ENCODE peak calls at places on chromosomes 13 and 19, in five cellular contexts. Y, J, Z, T and S are unnamed samples.
A peak's percentile ranks its signal among the peaks of the same experiment; 100 is the strongest.

GRCh38 chr19:51086153-51086850 is 3.6 kb upstream of the KLK14 start:
- DNase-seq in Y (no peak), J (no peak), Z (no peak), T (no peak), S (no peak)

GRCh38 chr19:31448221-31448657 is 99.0 kb upstream of the TSHZ3 start:
- DNase-seq in Y (peak; percentile 32), J (no peak), Z (no peak), T (no peak), S (no peak)

GRCh38 chr19:10654610-10655456 is 687 bp downstream of the ILF3 start:
- DNase-seq in Y (peak; percentile 37), J (peak; percentile 95), Z (peak; percentile 47), T (peak; percentile 72), S (peak; percentile 34)

GRCh38 chr19:40441719-40442253 is 2.3 kb downstream of the SERTAD3 start:
- DNase-seq in Y (no peak), J (no peak), Z (no peak), T (no peak), S (no peak)

GRCh38 chr13:92390217-92390616 is 836.4 kb upstream of the GPC6 start:
- DNase-seq in Y (no peak), J (no peak), Z (no peak), T (no peak), S (no peak)

GRCh38 chr13:79799049-79799448 is 318.1 kb downstream of the NDFIP2 start:
- DNase-seq in Y (no peak), J (no peak), Z (no peak), T (no peak), S (no peak)

GRCh38 chr19:8392017-8392591 is 1.9 kb downstream of the RAB11B start:
- DNase-seq in Y (no peak), J (no peak), Z (no peak), T (no peak), S (peak; percentile 63)

GRCh38 chr19:35098413-35099049 is 17.1 kb upstream of the FXYD3 start:
- DNase-seq in Y (no peak), J (no peak), Z (no peak), T (no peak), S (no peak)

GRCh38 chr19:33419763-33420080 is 46.2 kb downstream of the CEBPG start:
- DNase-seq in Y (no peak), J (peak; percentile 66), Z (no peak), T (no peak), S (no peak)

GRCh38 chr19:5166262-5166661 is 174.3 kb downstream of the PTPRS start:
- DNase-seq in Y (peak; percentile 73), J (no peak), Z (peak; percentile 66), T (no peak), S (no peak)

GRCh38 chr13:26221721-26222522 is at the start of gene RNF6:
- DNase-seq in Y (peak; percentile 97), J (peak; percentile 97), Z (peak; percentile 94), T (peak; percentile 87), S (peak; percentile 98)

GRCh38 chr19:13621413-13621812 is 115.1 kb upstream of the CACNA1A start:
- DNase-seq in Y (peak; percentile 32), J (peak; percentile 28), Z (no peak), T (peak; percentile 80), S (no peak)

GRCh38 chr13:40352807-40353562 is 313.5 kb downstream of the FOXO1 start:
- DNase-seq in Y (no peak), J (no peak), Z (no peak), T (no peak), S (no peak)

GRCh38 chr19:4474504-4475136 is 2.5 kb downstream of the HDGFL2 start:
- DNase-seq in Y (no peak), J (peak; percentile 38), Z (no peak), T (peak; percentile 68), S (peak; percentile 75)

GRCh38 chr13:99357149-99357596 is 50.0 kb upstream of the GPR183 start:
- DNase-seq in Y (no peak), J (peak; percentile 68), Z (no peak), T (no peak), S (peak; percentile 96)

GRCh38 chr13:24742294-24742693 is 21.7 kb upstream of the RNF17 start:
- DNase-seq in Y (no peak), J (no peak), Z (no peak), T (no peak), S (no peak)

GRCh38 chr13:24741791-24742190 is 22.2 kb upstream of the RNF17 start:
- DNase-seq in Y (no peak), J (no peak), Z (no peak), T (no peak), S (no peak)

GRCh38 chr13:24742986-24743385 is 21.0 kb upstream of the RNF17 start:
- DNase-seq in Y (no peak), J (no peak), Z (no peak), T (no peak), S (no peak)

GRCh38 chr13:24740014-24740890 is 23.7 kb upstream of the RNF17 start:
- DNase-seq in Y (no peak), J (no peak), Z (no peak), T (no peak), S (no peak)

DNA sequence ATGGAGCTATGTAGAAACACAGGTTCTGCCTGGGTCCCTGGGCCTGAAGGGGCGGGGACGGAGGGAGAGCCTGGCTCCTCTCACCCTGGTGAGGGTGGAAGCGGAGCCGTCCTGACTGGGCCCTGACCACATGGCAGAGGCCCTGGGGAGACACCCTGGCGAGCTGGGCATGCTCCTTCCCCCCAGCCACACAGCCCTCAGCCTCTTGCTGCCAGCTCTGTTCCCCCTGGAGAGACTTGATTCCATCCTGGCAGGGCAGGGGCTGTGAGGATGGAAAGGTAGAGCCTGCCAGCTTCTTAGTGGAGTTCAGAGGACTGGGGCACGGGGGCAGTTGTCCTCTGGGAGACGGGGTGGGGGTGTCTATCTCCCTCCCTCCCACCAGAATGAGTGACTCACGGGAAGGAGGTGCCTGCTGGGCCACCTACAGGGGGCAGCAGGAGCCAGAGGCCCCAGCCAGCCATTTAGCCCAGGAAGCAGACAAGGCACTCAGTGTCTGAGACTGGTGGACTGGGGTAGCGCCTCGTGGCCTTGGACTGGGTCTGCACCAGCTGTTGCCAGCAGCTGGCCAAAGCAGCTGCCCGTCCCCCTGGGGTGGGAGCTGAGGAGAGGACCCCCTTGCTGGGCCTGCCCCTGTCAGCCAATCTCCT is 22.8 kb upstream of the RNF17 start:
- DNase-seq in Y (peak; percentile 17), J (peak; percentile 51), Z (peak; percentile 10), T (no peak), S (no peak)
- TF ChIP-seq MAX in Y (no peak), J (no peak), Z (no peak), T (no peak), S (no peak)

GRCh38 chr13:23748109-23748508 is 141.1 kb downstream of the MIPEP start:
- DNase-seq in Y (no peak), J (no peak), Z (no peak), T (no peak), S (no peak)
- H3K27ac ChIP-seq in Y (no peak overlapping the region), J (no peak overlapping the region), Z (no peak overlapping the region), T (no peak overlapping the region), S (no peak overlapping the region)

GRCh38 chr19:49592486-49593232 is 1.7 kb downstream of the PRR12 start:
- DNase-seq in Y (peak; percentile 74), J (peak; percentile 35), Z (no peak), T (no peak), S (no peak)
- TF ChIP-seq JUN in Y (no peak), J (no peak), Z (no peak), T (no peak), S (no peak)

DNA sequence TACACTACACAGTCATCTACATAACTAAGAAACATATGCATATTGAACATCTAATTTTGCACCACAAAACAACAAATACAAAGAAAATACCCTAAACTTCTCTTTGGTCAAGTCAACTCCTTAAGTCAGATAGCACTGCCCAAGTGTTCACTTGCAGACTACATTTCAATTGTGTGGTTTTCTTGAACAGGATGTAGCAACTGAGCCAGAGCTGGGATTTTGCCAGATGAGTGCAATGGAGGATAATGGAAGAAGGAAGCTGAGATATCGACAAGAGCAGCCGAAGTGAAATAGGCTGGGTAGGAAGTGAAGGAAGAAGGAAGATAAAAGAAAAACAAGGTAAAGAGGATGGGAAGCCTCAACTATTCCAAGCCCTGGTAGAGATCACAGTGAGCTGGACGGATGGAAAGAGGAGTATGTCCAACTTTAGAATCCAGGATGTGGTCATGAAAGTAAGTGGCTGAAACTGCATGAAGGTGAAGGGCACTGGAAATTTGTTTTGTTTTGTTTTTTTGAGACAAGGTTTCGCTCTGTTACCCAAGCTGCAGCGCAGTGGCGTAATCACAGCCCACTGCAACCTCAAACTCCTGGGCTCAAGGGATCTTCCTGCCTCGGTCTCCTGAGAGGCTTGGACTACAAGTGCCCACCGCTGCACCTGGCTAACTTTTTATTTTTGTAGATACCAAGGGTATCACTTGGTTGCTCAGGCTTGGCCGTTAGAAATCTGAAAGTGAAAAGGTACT is 15.0 kb downstream of the NUFIP1 start:
- DNase-seq in Y (no peak), J (no peak), Z (no peak), T (no peak), S (peak; percentile 84)
- TF ChIP-seq MAX in Y (no peak), J (no peak), Z (no peak), T (no peak), S (no peak)